ENCODE peak calls at places on chromosomes 1 and 21, in six cellular contexts. One of them, this sample, is unnamed.

GRCh38 chr1:42340093-42340492 is 5.1 kb upstream of the FOXJ3 start:
- DNase-seq in mesenchymal stem cell: peak; percentile 58
- DNase-seq in iris pigment epithelial cell: peak; percentile 40
- DNase-seq in ACHN: peak; percentile 34
- DNase-seq in renal cortical epithelial cell: peak; percentile 90
- DNase-seq in AG20443: no peak
- DNase-seq in this sample: no peak

GRCh38 chr21:32173106-32173755 is 105.6 kb downstream of the MIS18A start:
- DNase-seq in mesenchymal stem cell: no peak
- DNase-seq in iris pigment epithelial cell: peak; percentile 3
- DNase-seq in ACHN: no peak
- DNase-seq in renal cortical epithelial cell: no peak
- DNase-seq in AG20443: no peak
- DNase-seq in this sample: no peak

GRCh38 chr1:25771246-25772114 is 28.5 kb upstream of the SELENON start:
- DNase-seq in mesenchymal stem cell: peak; percentile 70
- DNase-seq in iris pigment epithelial cell: no peak
- DNase-seq in ACHN: peak; percentile 22
- DNase-seq in renal cortical epithelial cell: peak; percentile 72
- DNase-seq in AG20443: no peak
- DNase-seq in this sample: peak; percentile 26

GRCh38 chr1:1033009-1033587 is 13.2 kb downstream of the AGRN start:
- DNase-seq in mesenchymal stem cell: peak; percentile 84
- DNase-seq in iris pigment epithelial cell: peak; percentile 82
- DNase-seq in ACHN: no peak
- DNase-seq in renal cortical epithelial cell: peak; percentile 48
- DNase-seq in AG20443: peak; percentile 85
- DNase-seq in this sample: peak; percentile 66

GRCh38 chr1:86151427-86151826 is 5.1 kb downstream of the COL24A1 start:
- DNase-seq in mesenchymal stem cell: no peak
- DNase-seq in iris pigment epithelial cell: peak; percentile 60
- DNase-seq in ACHN: no peak
- DNase-seq in renal cortical epithelial cell: no peak
- DNase-seq in AG20443: peak; percentile 24
- DNase-seq in this sample: no peak

GRCh38 chr21:32377991-32378390 is 14.8 kb downstream of the URB1 start:
- DNase-seq in mesenchymal stem cell: no peak
- DNase-seq in iris pigment epithelial cell: no peak
- DNase-seq in ACHN: no peak
- DNase-seq in renal cortical epithelial cell: no peak
- DNase-seq in AG20443: no peak
- DNase-seq in this sample: no peak

GRCh38 chr21:42158846-42159245 is 60.1 kb upstream of the ABCG1 start:
- DNase-seq in mesenchymal stem cell: no peak
- DNase-seq in iris pigment epithelial cell: no peak
- DNase-seq in ACHN: no peak
- DNase-seq in renal cortical epithelial cell: no peak
- DNase-seq in AG20443: no peak
- DNase-seq in this sample: no peak

GRCh38 chr1:35298464-35298863 is 30.0 kb downstream of the ZMYM4 start:
- DNase-seq in mesenchymal stem cell: peak; percentile 60
- DNase-seq in iris pigment epithelial cell: peak; percentile 49
- DNase-seq in ACHN: peak; percentile 43
- DNase-seq in renal cortical epithelial cell: peak; percentile 70
- DNase-seq in AG20443: peak; percentile 62
- DNase-seq in this sample: peak; percentile 42

GRCh38 chr1:160652924-160653619 is 6.2 kb upstream of the SLAMF1 start:
- DNase-seq in mesenchymal stem cell: no peak
- DNase-seq in iris pigment epithelial cell: no peak
- DNase-seq in ACHN: no peak
- DNase-seq in renal cortical epithelial cell: no peak
- DNase-seq in AG20443: no peak
- DNase-seq in this sample: no peak

GRCh38 chr1:97565886-97566285 is 354.9 kb downstream of the DPYD start:
- DNase-seq in mesenchymal stem cell: no peak
- DNase-seq in iris pigment epithelial cell: no peak
- DNase-seq in ACHN: no peak
- DNase-seq in renal cortical epithelial cell: no peak
- DNase-seq in AG20443: no peak
- DNase-seq in this sample: peak; percentile 54

GRCh38 chr1:93798301-93798700 is 80.7 kb downstream of the DNTTIP2 start:
- DNase-seq in mesenchymal stem cell: no peak
- DNase-seq in iris pigment epithelial cell: peak; percentile 88
- DNase-seq in ACHN: no peak
- DNase-seq in renal cortical epithelial cell: no peak
- DNase-seq in AG20443: peak; percentile 37
- DNase-seq in this sample: peak; percentile 46

GRCh38 chr1:25196830-25197229 is 35.5 kb downstream of the SYF2 start:
- DNase-seq in mesenchymal stem cell: no peak
- DNase-seq in iris pigment epithelial cell: no peak
- DNase-seq in ACHN: no peak
- DNase-seq in renal cortical epithelial cell: no peak
- DNase-seq in AG20443: no peak
- DNase-seq in this sample: no peak

GRCh38 chr1:234123867-234124266 is 219.4 kb downstream of the SLC35F3 start:
- DNase-seq in mesenchymal stem cell: no peak
- DNase-seq in iris pigment epithelial cell: no peak
- DNase-seq in ACHN: peak; percentile 89
- DNase-seq in renal cortical epithelial cell: peak; percentile 81
- DNase-seq in AG20443: no peak
- DNase-seq in this sample: no peak

GRCh38 chr21:17989780-17990179 is 170.6 kb upstream of the C21orf91 start:
- DNase-seq in mesenchymal stem cell: peak; percentile 3
- DNase-seq in iris pigment epithelial cell: no peak
- DNase-seq in ACHN: no peak
- DNase-seq in renal cortical epithelial cell: no peak
- DNase-seq in AG20443: no peak
- DNase-seq in this sample: no peak

GRCh38 chr1:147162093-147162492 is 10.2 kb downstream of the PRKAB2 start:
- DNase-seq in mesenchymal stem cell: no peak
- DNase-seq in iris pigment epithelial cell: no peak
- DNase-seq in ACHN: no peak
- DNase-seq in renal cortical epithelial cell: no peak
- DNase-seq in AG20443: no peak
- DNase-seq in this sample: no peak

GRCh38 chr1:42807056-42807668 is 9.8 kb upstream of the ERMAP start:
- DNase-seq in mesenchymal stem cell: no peak
- DNase-seq in iris pigment epithelial cell: no peak
- DNase-seq in ACHN: no peak
- DNase-seq in renal cortical epithelial cell: no peak
- DNase-seq in AG20443: no peak
- DNase-seq in this sample: no peak

GRCh38 chr1:53348491-53349368 is 20.9 kb upstream of the LRP8 start:
- DNase-seq in mesenchymal stem cell: no peak
- DNase-seq in iris pigment epithelial cell: no peak
- DNase-seq in ACHN: no peak
- DNase-seq in renal cortical epithelial cell: no peak
- DNase-seq in AG20443: no peak
- DNase-seq in this sample: no peak

GRCh38 chr21:37047079-37047478 is 25.8 kb downstream of the PIGP start:
- DNase-seq in mesenchymal stem cell: no peak
- DNase-seq in iris pigment epithelial cell: no peak
- DNase-seq in ACHN: no peak
- DNase-seq in renal cortical epithelial cell: peak; percentile 71
- DNase-seq in AG20443: no peak
- DNase-seq in this sample: no peak

GRCh38 chr1:10252508-10252907 is 42.1 kb downstream of the KIF1B start:
- DNase-seq in mesenchymal stem cell: peak; percentile 86
- DNase-seq in iris pigment epithelial cell: peak; percentile 67
- DNase-seq in ACHN: peak; percentile 3
- DNase-seq in renal cortical epithelial cell: peak; percentile 59
- DNase-seq in AG20443: no peak
- DNase-seq in this sample: peak; percentile 73

GRCh38 chr1:184160942-184161698 is 109.6 kb downstream of the TSEN15 start:
- DNase-seq in mesenchymal stem cell: peak; percentile 84
- DNase-seq in iris pigment epithelial cell: peak; percentile 75
- DNase-seq in ACHN: no peak
- DNase-seq in renal cortical epithelial cell: no peak
- DNase-seq in AG20443: peak; percentile 73
- DNase-seq in this sample: peak; percentile 94

GRCh38 chr1:37362990-37363389 is 111.4 kb upstream of the ZC3H12A start:
- DNase-seq in mesenchymal stem cell: no peak
- DNase-seq in iris pigment epithelial cell: no peak
- DNase-seq in ACHN: no peak
- DNase-seq in renal cortical epithelial cell: no peak
- DNase-seq in AG20443: no peak
- DNase-seq in this sample: no peak

GRCh38 chr1:173383341-173383740 is 93.8 kb upstream of the PRDX6 start:
- DNase-seq in mesenchymal stem cell: no peak
- DNase-seq in iris pigment epithelial cell: peak; percentile 28
- DNase-seq in ACHN: no peak
- DNase-seq in renal cortical epithelial cell: peak; percentile 3
- DNase-seq in AG20443: peak; percentile 20
- DNase-seq in this sample: peak; percentile 10

GRCh38 chr1:85134583-85135455 is 66.0 kb downstream of the SYDE2 start:
- DNase-seq in mesenchymal stem cell: peak; percentile 84
- DNase-seq in iris pigment epithelial cell: peak; percentile 87
- DNase-seq in ACHN: no peak
- DNase-seq in renal cortical epithelial cell: peak; percentile 82
- DNase-seq in AG20443: peak; percentile 20
- DNase-seq in this sample: peak; percentile 83

GRCh38 chr1:156356875-156357534 is 12.0 kb upstream of the RHBG start:
- DNase-seq in mesenchymal stem cell: peak; percentile 40
- DNase-seq in iris pigment epithelial cell: no peak
- DNase-seq in ACHN: peak; percentile 72
- DNase-seq in renal cortical epithelial cell: peak; percentile 13
- DNase-seq in AG20443: peak; percentile 62
- DNase-seq in this sample: no peak

GRCh38 chr1:2912424-2912823 is 108.8 kb upstream of the ACTRT2 start:
- DNase-seq in mesenchymal stem cell: no peak
- DNase-seq in iris pigment epithelial cell: no peak
- DNase-seq in ACHN: no peak
- DNase-seq in renal cortical epithelial cell: no peak
- DNase-seq in AG20443: no peak
- DNase-seq in this sample: no peak

GRCh38 chr1:158916085-158916484 is 15.3 kb upstream of the PYHIN1 start:
- DNase-seq in mesenchymal stem cell: no peak
- DNase-seq in iris pigment epithelial cell: no peak
- DNase-seq in ACHN: no peak
- DNase-seq in renal cortical epithelial cell: no peak
- DNase-seq in AG20443: no peak
- DNase-seq in this sample: no peak

GRCh38 chr1:198258491-198258890 is 101.7 kb downstream of the NEK7 start:
- DNase-seq in mesenchymal stem cell: peak; percentile 46
- DNase-seq in iris pigment epithelial cell: peak; percentile 87
- DNase-seq in ACHN: peak; percentile 31
- DNase-seq in renal cortical epithelial cell: peak; percentile 58
- DNase-seq in AG20443: peak; percentile 53
- DNase-seq in this sample: peak; percentile 82

GRCh38 chr1:61130338-61131000 is 48.1 kb downstream of the NFIA start:
- DNase-seq in mesenchymal stem cell: no peak
- DNase-seq in iris pigment epithelial cell: no peak
- DNase-seq in ACHN: no peak
- DNase-seq in renal cortical epithelial cell: peak; percentile 65
- DNase-seq in AG20443: no peak
- DNase-seq in this sample: no peak

GRCh38 chr1:28470146-28470545 is 35.7 kb upstream of the RCC1 start:
- DNase-seq in mesenchymal stem cell: no peak
- DNase-seq in iris pigment epithelial cell: peak; percentile 23
- DNase-seq in ACHN: no peak
- DNase-seq in renal cortical epithelial cell: no peak
- DNase-seq in AG20443: no peak
- DNase-seq in this sample: peak; percentile 19

GRCh38 chr1:97849350-97850339 is 71.2 kb downstream of the DPYD start:
- DNase-seq in mesenchymal stem cell: peak; percentile 85
- DNase-seq in iris pigment epithelial cell: peak; percentile 93
- DNase-seq in ACHN: peak; percentile 66
- DNase-seq in renal cortical epithelial cell: peak; percentile 95
- DNase-seq in AG20443: peak; percentile 79
- DNase-seq in this sample: peak; percentile 92

GRCh38 chr1:121569407-121569806 is 384.6 kb downstream of the SRGAP2C start:
- DNase-seq in mesenchymal stem cell: no peak
- DNase-seq in iris pigment epithelial cell: no peak
- DNase-seq in ACHN: no peak
- DNase-seq in renal cortical epithelial cell: no peak
- DNase-seq in AG20443: no peak
- DNase-seq in this sample: no peak

This sample was measured in amniotic epithelial cell.